ENCODE peak calls at places on chromosomes 5 and 9, in six cellular contexts. E is HFF-Myc, B is tibial nerve, L is cardiac fibroblast, A is sigmoid colon, R is NB4. X is an unnamed sample.

GRCh38 chr9:9133526-9133925 is 1333.9 kb upstream of the DMAC1 start:
- DNase-seq in E (no peak), L (no peak), R (peak; percentile 11), B (no peak), A (no peak), X (no peak)

GRCh38 chr9:96050048-96050875 is 174.8 kb downstream of the ERCC6L2 start:
- DNase-seq in L (no peak), A (no peak), B (no peak), R (no peak), E (no peak), X (no peak)

GRCh38 chr5:158847772-158848171 is 251.9 kb downstream of the EBF1 start:
- DNase-seq in B (no peak), E (no peak), A (no peak), L (no peak), R (no peak), X (no peak)

GRCh38 chr5:72408602-72409001 is 88.4 kb downstream of the PTCD2 start:
- DNase-seq in L (peak; percentile 83), R (no peak), A (no peak), B (no peak), E (no peak), X (no peak)

GRCh38 chr9:19154135-19154612 is 26.9 kb upstream of the PLIN2 start:
- DNase-seq in B (no peak), R (peak; percentile 100), A (peak; percentile 76), E (no peak), L (peak; percentile 99), X (no peak)

GRCh38 chr9:122053056-122053455 is 40.1 kb downstream of the TTLL11 start:
- DNase-seq in E (no peak), L (no peak), B (no peak), R (no peak), A (no peak), X (no peak)

GRCh38 chr5:71960196-71960595 is 147.1 kb upstream of the MAP1B start:
- DNase-seq in E (no peak), L (no peak), R (no peak), B (no peak), A (no peak), X (no peak)

GRCh38 chr9:136970361-136970760 is 6.9 kb upstream of the PTGDS start:
- DNase-seq in R (no peak), E (no peak), A (no peak), L (no peak), B (no peak), X (no peak)

GRCh38 chr5:123651234-123651633 is 139.3 kb downstream of the CSNK1G3 start:
- DNase-seq in B (no peak), A (no peak), E (no peak), R (no peak), L (no peak), X (no peak)

GRCh38 chr9:86043586-86043985 is 55.8 kb downstream of the GOLM1 start:
- DNase-seq in B (no peak), L (no peak), A (no peak), R (no peak), E (no peak), X (no peak)

GRCh38 chr9:6243746-6244145 is 28.1 kb downstream of the IL33 start:
- DNase-seq in A (no peak), E (no peak), R (no peak), L (no peak), B (no peak), X (no peak)

GRCh38 chr9:83281306-83282255 is 218.6 kb upstream of the RASEF start:
- DNase-seq in E (peak; percentile 39), B (no peak), L (peak; percentile 58), R (peak; percentile 40), A (no peak), X (peak; percentile 33)

GRCh38 chr5:95963650-95964410 is 2.2 kb upstream of the ELL2 start:
- DNase-seq in E (no peak), A (no peak), B (no peak), L (no peak), R (no peak), X (no peak)

GRCh38 chr5:174843263-174844250 is 119.2 kb downstream of the MSX2 start:
- DNase-seq in E (no peak), L (peak; percentile 14), B (no peak), R (no peak), A (peak; percentile 67), X (no peak)

GRCh38 chr5:139700711-139701693 is 52.9 kb downstream of the CXXC5 start:
- DNase-seq in A (peak; percentile 64), E (no peak), R (peak; percentile 67), B (no peak), L (no peak), X (no peak)

GRCh38 chr5:132840313-132840712 is 9.9 kb upstream of the SHROOM1 start:
- DNase-seq in E (no peak), L (no peak), A (no peak), B (no peak), R (no peak), X (no peak)

GRCh38 chr9:135201711-135202110 is 114.2 kb downstream of the OLFM1 start:
- DNase-seq in R (no peak), E (no peak), B (no peak), L (no peak), A (no peak), X (no peak)

GRCh38 chr9:124452326-124452725 is 2.1 kb downstream of the ADGRD2 start:
- DNase-seq in B (no peak), L (no peak), R (no peak), E (no peak), A (peak; percentile 46), X (no peak)

GRCh38 chr5:71528206-71528605 is 58.9 kb upstream of the MCCC2 start:
- DNase-seq in B (no peak), L (peak; percentile 24), E (no peak), A (no peak), R (no peak), X (no peak)

GRCh38 chr5:168637793-168638192 is 58.6 kb upstream of the PANK3 start:
- DNase-seq in L (no peak), R (no peak), A (no peak), E (no peak), B (no peak), X (no peak)

GRCh38 chr9:133163559-133164208 is at the start of gene GBGT1:
- DNase-seq in L (peak; percentile 36), B (peak; percentile 57), A (peak; percentile 85), R (peak; percentile 92), E (no peak), X (peak; percentile 75)
- H3K4me3 ChIP-seq in L (peak within 1 kb of the TSS; percentile 60), B (peak within 1 kb of the TSS; percentile 73), A (peak within 1 kb of the TSS; percentile 72), R (peak within 1 kb of the TSS; percentile 75), E (peak within 1 kb of the TSS; percentile 81), X (peak within 1 kb of the TSS; percentile 71)

GRCh38 chr5:134177197-134178171 is 734 bp upstream of the SKP1 start:
- DNase-seq in E (peak; percentile 45), A (peak; percentile 82), R (no peak), B (peak; percentile 55), L (peak; percentile 85), X (peak; percentile 86)
- TF ChIP-seq CTCF in E (no peak), A (no peak), R (no peak), B (no peak), L (no peak), X (no peak)

GRCh38 chr5:12330993-12331588 is 426.8 kb upstream of the CTNND2 start:
- DNase-seq in E (no peak), L (no peak), B (no peak), A (no peak), R (no peak), X (no peak)

GRCh38 chr5:12332480-12332879 is 428.2 kb upstream of the CTNND2 start:
- DNase-seq in R (no peak), E (no peak), A (no peak), L (no peak), B (no peak), X (no peak)

GRCh38 chr5:12330381-12330780 is 426.1 kb upstream of the CTNND2 start:
- DNase-seq in B (no peak), E (no peak), R (no peak), L (no peak), A (no peak), X (no peak)

DNA sequence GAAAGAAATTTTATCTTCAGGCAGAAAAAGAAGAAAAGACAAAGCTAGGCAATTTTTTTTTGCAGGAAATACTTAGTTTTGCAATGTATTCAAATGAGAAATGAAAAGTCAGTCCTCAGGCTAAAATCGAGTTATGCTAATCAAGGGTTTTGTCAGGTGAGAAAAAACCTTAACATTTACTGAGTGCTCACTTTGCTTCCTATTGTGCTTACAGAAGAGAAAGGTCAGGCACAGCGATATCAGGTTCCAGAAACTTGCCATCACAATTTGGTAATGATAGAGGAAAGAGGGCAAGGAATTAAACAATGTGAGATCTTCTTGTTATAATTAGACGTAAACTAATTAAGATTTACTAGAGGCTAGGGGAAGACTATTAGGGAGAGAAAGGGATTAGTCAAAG is 431.7 kb upstream of the CTNND2 start:
- DNase-seq in A (no peak), E (no peak), B (no peak), R (no peak), L (no peak), X (no peak)
- H3K4me3 ChIP-seq in A (no peak overlapping the region), E (no peak overlapping the region), B (no peak overlapping the region), R (no peak overlapping the region), L (no peak overlapping the region), X (no peak overlapping the region)

GRCh38 chr5:53426878-53427277 is 53.6 kb upstream of the FST start:
- DNase-seq in R (no peak), B (no peak), A (no peak), L (no peak), E (no peak), X (no peak)

GRCh38 chr5:53427965-53428364 is 52.5 kb upstream of the FST start:
- DNase-seq in L (no peak), R (no peak), E (no peak), B (no peak), A (no peak), X (no peak)

GRCh38 chr5:53426517-53426839 is 54.0 kb upstream of the FST start:
- DNase-seq in B (no peak), L (no peak), E (no peak), R (no peak), A (no peak), X (no peak)

GRCh38 chr5:53424691-53425597 is 55.5 kb upstream of the FST start:
- DNase-seq in B (no peak), E (no peak), L (peak; percentile 84), A (no peak), R (no peak), X (no peak)

GRCh38 chr5:53425598-53426516 is 54.6 kb upstream of the FST start:
- DNase-seq in L (peak; percentile 27), R (peak; percentile 56), E (no peak), A (no peak), B (no peak), X (no peak)
- TF ChIP-seq CTCF in L (no peak), R (peak; percentile 25), E (peak; percentile 32), A (no peak), B (peak; percentile 24), X (peak; percentile 37)

GRCh38 chr9:70607926-70608325 is 193.5 kb upstream of the KLF9 start:
- DNase-seq in B (no peak), E (no peak), R (peak; percentile 76), A (no peak), L (no peak), X (no peak)

GRCh38 chr9:70603020-70603411 is 188.6 kb upstream of the KLF9 start:
- DNase-seq in A (no peak), L (no peak), E (no peak), B (no peak), R (no peak), X (no peak)

GRCh38 chr9:70609542-70610286 is 195.3 kb upstream of the KLF9 start:
- DNase-seq in L (peak; percentile 91), A (peak; percentile 89), B (peak; percentile 33), E (peak; percentile 91), R (no peak), X (peak; percentile 58)

GRCh38 chr9:70610287-70610644 is 195.8 kb upstream of the KLF9 start:
- DNase-seq in B (no peak), R (no peak), A (no peak), E (no peak), L (no peak), X (no peak)

GRCh38 chr9:70607329-70607728 is 192.9 kb upstream of the KLF9 start:
- DNase-seq in B (no peak), L (no peak), A (no peak), E (no peak), R (no peak), X (no peak)
- H3K4me3 ChIP-seq in B (no peak overlapping the region), L (no peak overlapping the region), A (no peak overlapping the region), E (no peak overlapping the region), R (no peak overlapping the region), X (no peak overlapping the region)

X was measured in psoas muscle.